ENCODE peak calls at places on chromosomes 4 and X, in six cellular contexts. C is lower lobe of right lung, Y is SJCRH30, W is Panc1, P is thyroid gland, J is heart right ventricle. D is an unnamed sample.

GRCh38 chrX:68685722-68686683 is 38.5 kb downstream of the STARD8 start:
- DNase-seq in C (peak; percentile 58), Y (no peak), W (no peak), P (no peak), J (peak; percentile 60), D (no peak)

GRCh38 chr4:127049506-127049905 is 583.3 kb upstream of the INTU start:
- DNase-seq in C (no peak), Y (no peak), W (no peak), P (peak; percentile 1), J (no peak), D (no peak)

GRCh38 chr4:176654565-176655216 is 138.0 kb downstream of the VEGFC start:
- DNase-seq in C (no peak), Y (no peak), W (no peak), P (no peak), J (no peak), D (no peak)

GRCh38 chrX:75230296-75230695 is 43.6 kb upstream of the UPRT start:
- DNase-seq in C (no peak), Y (no peak), W (no peak), P (no peak), J (no peak), D (no peak)

GRCh38 chrX:71615954-71616353 is 2.4 kb downstream of the CXCR3 start:
- DNase-seq in C (no peak), Y (no peak), W (no peak), P (no peak), J (no peak), D (no peak)

GRCh38 chrX:85963736-85964135 is 83.6 kb downstream of the CHM start:
- DNase-seq in C (no peak), Y (no peak), W (peak; percentile 22), P (no peak), J (no peak), D (no peak)

GRCh38 chr4:159048166-159048886 is 54.6 kb upstream of the RAPGEF2 start:
- DNase-seq in C (peak; percentile 81), Y (peak; percentile 56), W (peak; percentile 15), P (peak; percentile 84), J (peak; percentile 64), D (peak; percentile 46)

GRCh38 chr4:80017125-80017854 is 55.7 kb downstream of the ANTXR2 start:
- DNase-seq in C (no peak), Y (peak; percentile 43), W (no peak), P (no peak), J (no peak), D (no peak)

GRCh38 chr4:89904524-89904923 is 9.9 kb downstream of the MMRN1 start:
- DNase-seq in C (no peak), Y (no peak), W (no peak), P (no peak), J (no peak), D (no peak)

GRCh38 chr4:87835732-87836131 is 3.0 kb downstream of the MEPE start:
- DNase-seq in C (no peak), Y (no peak), W (no peak), P (no peak), J (no peak), D (no peak)

GRCh38 chrX:9148626-9149385 is 114.9 kb upstream of the FAM9B start:
- DNase-seq in C (no peak), Y (peak; percentile 37), W (no peak), P (peak; percentile 31), J (no peak), D (no peak)

GRCh38 chr4:47926667-47927258 is 12.4 kb upstream of the NFXL1 start:
- DNase-seq in C (no peak), Y (peak; percentile 68), W (peak; percentile 27), P (peak; percentile 64), J (peak; percentile 17), D (peak; percentile 48)

GRCh38 chr4:79679859-79680258 is 271.8 kb upstream of the GK2 start:
- DNase-seq in C (no peak), Y (no peak), W (no peak), P (no peak), J (no peak), D (no peak)

GRCh38 chrX:8731579-8732395 is at the start of gene ANOS1:
- DNase-seq in C (peak; percentile 81), Y (no peak), W (no peak), P (peak; percentile 89), J (peak; percentile 74), D (peak; percentile 17)

DNA sequence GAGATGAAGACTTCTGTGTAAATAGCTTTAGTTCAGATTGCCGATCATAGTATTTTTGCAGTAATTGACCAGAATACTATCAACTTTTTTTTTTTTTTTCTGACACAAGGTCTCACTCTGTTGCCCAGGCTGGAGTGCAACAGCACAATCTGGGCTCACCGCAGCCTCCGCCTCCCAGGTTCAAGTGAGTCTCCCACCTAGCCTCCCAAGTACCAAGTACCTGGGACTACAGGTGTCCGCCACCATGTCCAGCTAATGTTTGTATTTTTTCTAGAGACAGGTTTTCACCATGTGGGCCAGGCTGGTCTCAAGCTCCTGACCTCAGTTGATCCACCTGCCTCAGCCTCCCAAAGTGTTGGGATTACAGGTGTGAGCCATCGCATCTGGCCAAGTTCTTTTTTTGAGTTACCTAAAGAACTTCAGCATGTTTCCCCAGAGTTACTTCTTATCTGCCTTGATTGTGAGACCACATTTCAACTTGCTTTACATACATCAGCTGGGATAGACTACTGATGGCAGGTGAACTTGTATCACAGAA is 2.8 kb downstream of the UGDH start:
- DNase-seq in C (no peak), Y (no peak), W (no peak), P (no peak), J (no peak), D (no peak)
- H3K4me3 ChIP-seq in C (no peak overlapping the region), Y (no peak overlapping the region), W (peak overlapping the region; percentile 92), P (no peak overlapping the region), J (no peak overlapping the region), D (no peak overlapping the region)

GRCh38 chr4:103156107-103156506 is 42.0 kb downstream of the CENPE start:
- DNase-seq in C (no peak), Y (no peak), W (no peak), P (no peak), J (no peak), D (no peak)

GRCh38 chr4:103162176-103162575 is 36.0 kb downstream of the CENPE start:
- DNase-seq in C (no peak), Y (no peak), W (no peak), P (no peak), J (no peak), D (no peak)

GRCh38 chr4:103158760-103159159 is 39.4 kb downstream of the CENPE start:
- DNase-seq in C (no peak), Y (no peak), W (no peak), P (no peak), J (no peak), D (no peak)
- H3K36me3 ChIP-seq in C (no peaks in the 10 kb centered on the region), Y (peaks cover 80% of the 10 kb centered on the region), W (peaks cover 28% of the 10 kb centered on the region), P (no peaks in the 10 kb centered on the region), J (peaks cover 19% of the 10 kb centered on the region), D (no peaks in the 10 kb centered on the region)

DNA sequence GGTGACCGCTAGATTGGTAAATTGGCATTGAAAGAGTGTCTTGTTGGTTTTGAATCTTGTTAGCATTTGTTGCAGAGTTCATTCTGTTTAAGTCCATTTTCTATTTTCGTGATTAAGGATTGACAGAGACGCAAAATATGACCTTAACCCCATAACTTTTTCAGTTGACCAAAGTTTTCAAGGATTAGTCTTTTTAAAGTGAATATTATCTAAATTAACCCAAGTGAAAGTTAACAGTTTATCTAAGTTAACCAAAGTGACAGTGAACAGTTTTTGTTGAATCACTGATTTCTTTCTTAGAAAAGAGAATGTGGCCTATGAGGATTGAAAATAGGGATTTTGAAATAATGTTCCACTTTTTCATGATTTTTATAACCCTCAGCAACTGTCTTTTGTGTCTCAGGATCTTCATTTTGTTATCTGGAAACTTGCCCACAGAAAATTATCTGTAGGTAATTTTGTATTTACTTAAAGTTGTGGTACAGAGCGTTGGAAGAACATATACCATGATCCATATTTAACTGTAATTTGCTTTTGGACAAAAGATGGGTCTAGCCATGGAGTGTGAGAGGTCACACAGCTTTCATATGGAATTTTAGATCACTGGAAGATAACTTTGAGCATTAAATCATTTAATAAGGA is 3.3 kb downstream of the CPEB2 start:
- DNase-seq in C (no peak), Y (no peak), W (no peak), P (no peak), J (no peak), D (no peak)
- H3K4me3 ChIP-seq in C (peak overlapping the region; percentile 73), Y (peak overlapping the region; percentile 78), W (peak overlapping the region; percentile 80), P (peak overlapping the region; percentile 92), J (peak overlapping the region; percentile 97), D (peak overlapping the region; percentile 99)

GRCh38 chr4:38088321-38088720 is 128.1 kb downstream of the PTTG2 start:
- DNase-seq in C (no peak), Y (no peak), W (no peak), P (no peak), J (no peak), D (no peak)
- H3K36me3 ChIP-seq in C (peaks cover 22% of the 10 kb centered on the region), Y (no peaks in the 10 kb centered on the region), W (no peaks in the 10 kb centered on the region), P (no peaks in the 10 kb centered on the region), J (peaks cover 65% of the 10 kb centered on the region), D (no peaks in the 10 kb centered on the region)

GRCh38 chrX:136880452-136881013 is at the start of gene RBMX:
- DNase-seq in C (peak; percentile 85), Y (peak; percentile 94), W (peak; percentile 88), P (peak; percentile 90), J (peak; percentile 79), D (peak; percentile 81)

GRCh38 chrX:136878423-136878822 is 2.1 kb downstream of the RBMX start:
- DNase-seq in C (no peak), Y (no peak), W (no peak), P (peak; percentile 10), J (no peak), D (no peak)

GRCh38 chrX:136880003-136880451 is 498 bp downstream of the RBMX start:
- DNase-seq in C (peak; percentile 44), Y (peak; percentile 48), W (no peak), P (peak; percentile 6), J (peak; percentile 18), D (no peak)

DNA sequence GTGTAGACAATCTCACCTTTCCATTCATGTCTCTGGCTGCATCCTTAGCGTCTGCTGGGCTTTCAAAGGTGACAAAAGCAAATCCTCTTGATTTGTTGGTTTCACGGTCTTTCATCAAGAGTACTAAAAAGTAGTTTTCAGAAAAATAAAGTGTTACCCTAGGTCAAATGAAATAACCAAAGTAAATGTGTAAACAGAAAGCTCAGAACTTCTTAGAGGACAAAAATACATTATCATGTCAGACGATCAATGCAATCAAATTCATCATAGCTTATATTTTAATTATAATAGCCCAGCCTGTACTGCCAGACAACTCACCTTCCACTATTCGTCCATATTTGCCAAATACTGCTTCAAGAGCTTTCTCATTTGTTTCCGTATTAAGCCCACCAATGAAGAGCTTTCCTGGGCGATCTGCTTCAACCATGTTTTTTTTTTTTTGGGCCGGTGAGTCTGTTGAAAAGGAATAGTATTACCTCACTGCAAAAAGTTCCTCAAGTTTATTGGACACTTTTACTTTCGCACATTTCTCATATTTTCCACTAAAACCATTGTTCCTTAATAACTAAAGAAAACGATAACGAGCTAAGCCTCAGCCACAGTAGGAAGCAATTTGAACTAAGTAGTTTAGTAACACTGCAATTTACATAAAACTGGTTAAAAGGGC is 1.4 kb downstream of the RBMX start:
- DNase-seq in C (no peak), Y (no peak), W (no peak), P (no peak), J (no peak), D (no peak)
- H3K4me3 ChIP-seq in C (peak overlapping the region; percentile 68), Y (peak overlapping the region; percentile 96), W (peak overlapping the region; percentile 99), P (peak overlapping the region; percentile 69), J (peak overlapping the region; percentile 67), D (peak overlapping the region; percentile 51)

GRCh38 chr4:152628128-152628527 is 51.7 kb downstream of the TMEM154 start:
- DNase-seq in C (no peak), Y (no peak), W (no peak), P (no peak), J (no peak), D (peak; percentile 64)
- H3K36me3 ChIP-seq in C (peaks cover 4% of the 10 kb centered on the region), Y (no peaks in the 10 kb centered on the region), W (no peaks in the 10 kb centered on the region), P (no peaks in the 10 kb centered on the region), J (peaks cover 29% of the 10 kb centered on the region), D (no peaks in the 10 kb centered on the region)